ENCODE peak calls at places on chromosome 12, in eight cellular contexts. One of them, this sample, is unnamed.

GRCh38 chr12:21884942-21885341 is 56.3 kb downstream of the ABCC9 start:
- ATAC-seq in activated T-cell treated with anti-CD3 and anti-CD28 coated beads, Interleukin-2, amount 50 U/mL, for 72 hours: no peak
- ATAC-seq in right lobe of liver: peak; percentile 18
- ATAC-seq in HCT116: no peak
- ATAC-seq in natural killer cell: no peak
- ATAC-seq in activated CD8-positive, alpha-beta memory T cell treated with anti-CD3 and anti-CD28 coated beads, Interleukin-2, amount 10 ng/mL, durations not matched to agents 7 days and 5 days: no peak
- ATAC-seq in lower lobe of right lung: no peak
- ATAC-seq in Right ventricle myocardium inferior: peak; percentile 51
- ATAC-seq in this sample: no peak

GRCh38 chr12:68037616-68038255 is 48.5 kb downstream of the IFNG-AS1 start:
- ATAC-seq in activated T-cell treated with anti-CD3 and anti-CD28 coated beads, Interleukin-2, amount 50 U/mL, for 72 hours: peak; percentile 69
- ATAC-seq in right lobe of liver: no peak
- ATAC-seq in HCT116: no peak
- ATAC-seq in natural killer cell: no peak
- ATAC-seq in activated CD8-positive, alpha-beta memory T cell treated with anti-CD3 and anti-CD28 coated beads, Interleukin-2, amount 10 ng/mL, durations not matched to agents 7 days and 5 days: peak; percentile 20
- ATAC-seq in lower lobe of right lung: no peak
- ATAC-seq in Right ventricle myocardium inferior: no peak
- ATAC-seq in this sample: no peak

GRCh38 chr12:132492522-132492921 is 2.6 kb downstream of the FBRSL1 start:
- ATAC-seq in activated T-cell treated with anti-CD3 and anti-CD28 coated beads, Interleukin-2, amount 50 U/mL, for 72 hours: no peak
- ATAC-seq in right lobe of liver: peak; percentile 2
- ATAC-seq in HCT116: no peak
- ATAC-seq in natural killer cell: no peak
- ATAC-seq in activated CD8-positive, alpha-beta memory T cell treated with anti-CD3 and anti-CD28 coated beads, Interleukin-2, amount 10 ng/mL, durations not matched to agents 7 days and 5 days: no peak
- ATAC-seq in lower lobe of right lung: no peak
- ATAC-seq in Right ventricle myocardium inferior: no peak
- ATAC-seq in this sample: no peak

GRCh38 chr12:10227648-10228047 is 15.0 kb downstream of the GABARAPL1 start:
- ATAC-seq in activated T-cell treated with anti-CD3 and anti-CD28 coated beads, Interleukin-2, amount 50 U/mL, for 72 hours: peak; percentile 81
- ATAC-seq in right lobe of liver: no peak
- ATAC-seq in HCT116: no peak
- ATAC-seq in natural killer cell: no peak
- ATAC-seq in activated CD8-positive, alpha-beta memory T cell treated with anti-CD3 and anti-CD28 coated beads, Interleukin-2, amount 10 ng/mL, durations not matched to agents 7 days and 5 days: no peak
- ATAC-seq in lower lobe of right lung: no peak
- ATAC-seq in Right ventricle myocardium inferior: no peak
- ATAC-seq in this sample: no peak

GRCh38 chr12:115636546-115636945 is 640.9 kb downstream of the MED13L start:
- ATAC-seq in activated T-cell treated with anti-CD3 and anti-CD28 coated beads, Interleukin-2, amount 50 U/mL, for 72 hours: no peak
- ATAC-seq in right lobe of liver: no peak
- ATAC-seq in HCT116: no peak
- ATAC-seq in natural killer cell: no peak
- ATAC-seq in activated CD8-positive, alpha-beta memory T cell treated with anti-CD3 and anti-CD28 coated beads, Interleukin-2, amount 10 ng/mL, durations not matched to agents 7 days and 5 days: no peak
- ATAC-seq in lower lobe of right lung: no peak
- ATAC-seq in Right ventricle myocardium inferior: no peak
- ATAC-seq in this sample: no peak

GRCh38 chr12:3832738-3833137 is 40.5 kb downstream of the PARP11 start:
- ATAC-seq in activated T-cell treated with anti-CD3 and anti-CD28 coated beads, Interleukin-2, amount 50 U/mL, for 72 hours: no peak
- ATAC-seq in right lobe of liver: peak; percentile 70
- ATAC-seq in HCT116: no peak
- ATAC-seq in natural killer cell: no peak
- ATAC-seq in activated CD8-positive, alpha-beta memory T cell treated with anti-CD3 and anti-CD28 coated beads, Interleukin-2, amount 10 ng/mL, durations not matched to agents 7 days and 5 days: no peak
- ATAC-seq in lower lobe of right lung: no peak
- ATAC-seq in Right ventricle myocardium inferior: no peak
- ATAC-seq in this sample: no peak

GRCh38 chr12:14936224-14936861 is 2.0 kb downstream of the ERP27 start:
- ATAC-seq in activated T-cell treated with anti-CD3 and anti-CD28 coated beads, Interleukin-2, amount 50 U/mL, for 72 hours: no peak
- ATAC-seq in right lobe of liver: no peak
- ATAC-seq in HCT116: peak; percentile 74
- ATAC-seq in natural killer cell: no peak
- ATAC-seq in activated CD8-positive, alpha-beta memory T cell treated with anti-CD3 and anti-CD28 coated beads, Interleukin-2, amount 10 ng/mL, durations not matched to agents 7 days and 5 days: no peak
- ATAC-seq in lower lobe of right lung: no peak
- ATAC-seq in Right ventricle myocardium inferior: no peak
- ATAC-seq in this sample: no peak

GRCh38 chr12:9367201-9367600 is 159.0 kb upstream of the PZP start:
- ATAC-seq in activated T-cell treated with anti-CD3 and anti-CD28 coated beads, Interleukin-2, amount 50 U/mL, for 72 hours: no peak
- ATAC-seq in right lobe of liver: peak; percentile 82
- ATAC-seq in HCT116: no peak
- ATAC-seq in natural killer cell: no peak
- ATAC-seq in activated CD8-positive, alpha-beta memory T cell treated with anti-CD3 and anti-CD28 coated beads, Interleukin-2, amount 10 ng/mL, durations not matched to agents 7 days and 5 days: no peak
- ATAC-seq in lower lobe of right lung: no peak
- ATAC-seq in Right ventricle myocardium inferior: no peak
- ATAC-seq in this sample: no peak

GRCh38 chr12:89033062-89033461 is 319.2 kb downstream of the DUSP6 start:
- ATAC-seq in activated T-cell treated with anti-CD3 and anti-CD28 coated beads, Interleukin-2, amount 50 U/mL, for 72 hours: no peak
- ATAC-seq in right lobe of liver: no peak
- ATAC-seq in HCT116: no peak
- ATAC-seq in natural killer cell: no peak
- ATAC-seq in activated CD8-positive, alpha-beta memory T cell treated with anti-CD3 and anti-CD28 coated beads, Interleukin-2, amount 10 ng/mL, durations not matched to agents 7 days and 5 days: no peak
- ATAC-seq in lower lobe of right lung: no peak
- ATAC-seq in Right ventricle myocardium inferior: no peak
- ATAC-seq in this sample: no peak

GRCh38 chr12:116133149-116133548 is 144.3 kb downstream of the MED13L start:
- ATAC-seq in activated T-cell treated with anti-CD3 and anti-CD28 coated beads, Interleukin-2, amount 50 U/mL, for 72 hours: peak; percentile 33
- ATAC-seq in right lobe of liver: peak; percentile 83
- ATAC-seq in HCT116: no peak
- ATAC-seq in natural killer cell: peak; percentile 25
- ATAC-seq in activated CD8-positive, alpha-beta memory T cell treated with anti-CD3 and anti-CD28 coated beads, Interleukin-2, amount 10 ng/mL, durations not matched to agents 7 days and 5 days: no peak
- ATAC-seq in lower lobe of right lung: peak; percentile 89
- ATAC-seq in Right ventricle myocardium inferior: no peak
- ATAC-seq in this sample: no peak

GRCh38 chr12:65666876-65667275 is 157.4 kb upstream of the HMGA2 start:
- ATAC-seq in activated T-cell treated with anti-CD3 and anti-CD28 coated beads, Interleukin-2, amount 50 U/mL, for 72 hours: peak; percentile 88
- ATAC-seq in right lobe of liver: no peak
- ATAC-seq in HCT116: no peak
- ATAC-seq in natural killer cell: no peak
- ATAC-seq in activated CD8-positive, alpha-beta memory T cell treated with anti-CD3 and anti-CD28 coated beads, Interleukin-2, amount 10 ng/mL, durations not matched to agents 7 days and 5 days: no peak
- ATAC-seq in lower lobe of right lung: no peak
- ATAC-seq in Right ventricle myocardium inferior: no peak
- ATAC-seq in this sample: no peak

GRCh38 chr12:67754933-67755697 is 106.6 kb downstream of the DYRK2 start:
- ATAC-seq in activated T-cell treated with anti-CD3 and anti-CD28 coated beads, Interleukin-2, amount 50 U/mL, for 72 hours: no peak
- ATAC-seq in right lobe of liver: peak; percentile 99
- ATAC-seq in HCT116: no peak
- ATAC-seq in natural killer cell: no peak
- ATAC-seq in activated CD8-positive, alpha-beta memory T cell treated with anti-CD3 and anti-CD28 coated beads, Interleukin-2, amount 10 ng/mL, durations not matched to agents 7 days and 5 days: no peak
- ATAC-seq in lower lobe of right lung: peak; percentile 94
- ATAC-seq in Right ventricle myocardium inferior: peak; percentile 80
- ATAC-seq in this sample: peak; percentile 61

GRCh38 chr12:62930546-62931425 is 4.2 kb downstream of the PPM1H start:
- ATAC-seq in activated T-cell treated with anti-CD3 and anti-CD28 coated beads, Interleukin-2, amount 50 U/mL, for 72 hours: no peak
- ATAC-seq in right lobe of liver: no peak
- ATAC-seq in HCT116: no peak
- ATAC-seq in natural killer cell: no peak
- ATAC-seq in activated CD8-positive, alpha-beta memory T cell treated with anti-CD3 and anti-CD28 coated beads, Interleukin-2, amount 10 ng/mL, durations not matched to agents 7 days and 5 days: no peak
- ATAC-seq in lower lobe of right lung: no peak
- ATAC-seq in Right ventricle myocardium inferior: no peak
- ATAC-seq in this sample: no peak

GRCh38 chr12:131049569-131050339 is 96.0 kb downstream of the ADGRD1 start:
- ATAC-seq in activated T-cell treated with anti-CD3 and anti-CD28 coated beads, Interleukin-2, amount 50 U/mL, for 72 hours: no peak
- ATAC-seq in right lobe of liver: no peak
- ATAC-seq in HCT116: no peak
- ATAC-seq in natural killer cell: no peak
- ATAC-seq in activated CD8-positive, alpha-beta memory T cell treated with anti-CD3 and anti-CD28 coated beads, Interleukin-2, amount 10 ng/mL, durations not matched to agents 7 days and 5 days: no peak
- ATAC-seq in lower lobe of right lung: no peak
- ATAC-seq in Right ventricle myocardium inferior: peak; percentile 3
- ATAC-seq in this sample: peak; percentile 50

GRCh38 chr12:105100207-105100985 is 7.1 kb upstream of the WASHC4 start:
- ATAC-seq in activated T-cell treated with anti-CD3 and anti-CD28 coated beads, Interleukin-2, amount 50 U/mL, for 72 hours: no peak
- ATAC-seq in right lobe of liver: peak; percentile 75
- ATAC-seq in HCT116: peak; percentile 76
- ATAC-seq in natural killer cell: no peak
- ATAC-seq in activated CD8-positive, alpha-beta memory T cell treated with anti-CD3 and anti-CD28 coated beads, Interleukin-2, amount 10 ng/mL, durations not matched to agents 7 days and 5 days: no peak
- ATAC-seq in lower lobe of right lung: no peak
- ATAC-seq in Right ventricle myocardium inferior: no peak
- ATAC-seq in this sample: no peak

GRCh38 chr12:4307593-4308333 is 13.2 kb upstream of the TIGAR start:
- ATAC-seq in activated T-cell treated with anti-CD3 and anti-CD28 coated beads, Interleukin-2, amount 50 U/mL, for 72 hours: peak; percentile 40
- ATAC-seq in right lobe of liver: peak; percentile 99
- ATAC-seq in HCT116: peak; percentile 97
- ATAC-seq in natural killer cell: peak; percentile 21
- ATAC-seq in activated CD8-positive, alpha-beta memory T cell treated with anti-CD3 and anti-CD28 coated beads, Interleukin-2, amount 10 ng/mL, durations not matched to agents 7 days and 5 days: peak; percentile 47
- ATAC-seq in lower lobe of right lung: peak; percentile 89
- ATAC-seq in Right ventricle myocardium inferior: peak; percentile 84
- ATAC-seq in this sample: peak; percentile 94

GRCh38 chr12:778615-779014 is 26.2 kb downstream of the WNK1 start:
- ATAC-seq in activated T-cell treated with anti-CD3 and anti-CD28 coated beads, Interleukin-2, amount 50 U/mL, for 72 hours: no peak
- ATAC-seq in right lobe of liver: peak; percentile 24
- ATAC-seq in HCT116: no peak
- ATAC-seq in natural killer cell: no peak
- ATAC-seq in activated CD8-positive, alpha-beta memory T cell treated with anti-CD3 and anti-CD28 coated beads, Interleukin-2, amount 10 ng/mL, durations not matched to agents 7 days and 5 days: no peak
- ATAC-seq in lower lobe of right lung: no peak
- ATAC-seq in Right ventricle myocardium inferior: no peak
- ATAC-seq in this sample: no peak

GRCh38 chr12:42346603-42347002 is 20.6 kb downstream of the PPHLN1 start:
- ATAC-seq in activated T-cell treated with anti-CD3 and anti-CD28 coated beads, Interleukin-2, amount 50 U/mL, for 72 hours: no peak
- ATAC-seq in right lobe of liver: no peak
- ATAC-seq in HCT116: no peak
- ATAC-seq in natural killer cell: no peak
- ATAC-seq in activated CD8-positive, alpha-beta memory T cell treated with anti-CD3 and anti-CD28 coated beads, Interleukin-2, amount 10 ng/mL, durations not matched to agents 7 days and 5 days: no peak
- ATAC-seq in lower lobe of right lung: no peak
- ATAC-seq in Right ventricle myocardium inferior: no peak
- ATAC-seq in this sample: no peak

GRCh38 chr12:57469334-57470164 is 10.0 kb downstream of the GLI1 start:
- ATAC-seq in activated T-cell treated with anti-CD3 and anti-CD28 coated beads, Interleukin-2, amount 50 U/mL, for 72 hours: no peak
- ATAC-seq in right lobe of liver: no peak
- ATAC-seq in HCT116: no peak
- ATAC-seq in natural killer cell: peak; percentile 15
- ATAC-seq in activated CD8-positive, alpha-beta memory T cell treated with anti-CD3 and anti-CD28 coated beads, Interleukin-2, amount 10 ng/mL, durations not matched to agents 7 days and 5 days: no peak
- ATAC-seq in lower lobe of right lung: no peak
- ATAC-seq in Right ventricle myocardium inferior: no peak
- ATAC-seq in this sample: no peak

GRCh38 chr12:105228966-105229365 is 7.0 kb downstream of the APPL2 start:
- ATAC-seq in activated T-cell treated with anti-CD3 and anti-CD28 coated beads, Interleukin-2, amount 50 U/mL, for 72 hours: no peak
- ATAC-seq in right lobe of liver: no peak
- ATAC-seq in HCT116: no peak
- ATAC-seq in natural killer cell: no peak
- ATAC-seq in activated CD8-positive, alpha-beta memory T cell treated with anti-CD3 and anti-CD28 coated beads, Interleukin-2, amount 10 ng/mL, durations not matched to agents 7 days and 5 days: no peak
- ATAC-seq in lower lobe of right lung: no peak
- ATAC-seq in Right ventricle myocardium inferior: no peak
- ATAC-seq in this sample: no peak

GRCh38 chr12:130658561-130658960 is 57.5 kb downstream of the RIMBP2 start:
- ATAC-seq in activated T-cell treated with anti-CD3 and anti-CD28 coated beads, Interleukin-2, amount 50 U/mL, for 72 hours: no peak
- ATAC-seq in right lobe of liver: no peak
- ATAC-seq in HCT116: no peak
- ATAC-seq in natural killer cell: no peak
- ATAC-seq in activated CD8-positive, alpha-beta memory T cell treated with anti-CD3 and anti-CD28 coated beads, Interleukin-2, amount 10 ng/mL, durations not matched to agents 7 days and 5 days: no peak
- ATAC-seq in lower lobe of right lung: no peak
- ATAC-seq in Right ventricle myocardium inferior: no peak
- ATAC-seq in this sample: no peak

GRCh38 chr12:110246690-110247339 is 34.2 kb upstream of the ATP2A2 start:
- ATAC-seq in activated T-cell treated with anti-CD3 and anti-CD28 coated beads, Interleukin-2, amount 50 U/mL, for 72 hours: no peak
- ATAC-seq in right lobe of liver: no peak
- ATAC-seq in HCT116: no peak
- ATAC-seq in natural killer cell: no peak
- ATAC-seq in activated CD8-positive, alpha-beta memory T cell treated with anti-CD3 and anti-CD28 coated beads, Interleukin-2, amount 10 ng/mL, durations not matched to agents 7 days and 5 days: no peak
- ATAC-seq in lower lobe of right lung: no peak
- ATAC-seq in Right ventricle myocardium inferior: peak; percentile 49
- ATAC-seq in this sample: no peak

GRCh38 chr12:93736640-93737178 is 59.5 kb downstream of the CRADD start:
- ATAC-seq in activated T-cell treated with anti-CD3 and anti-CD28 coated beads, Interleukin-2, amount 50 U/mL, for 72 hours: peak; percentile 51
- ATAC-seq in right lobe of liver: no peak
- ATAC-seq in HCT116: no peak
- ATAC-seq in natural killer cell: no peak
- ATAC-seq in activated CD8-positive, alpha-beta memory T cell treated with anti-CD3 and anti-CD28 coated beads, Interleukin-2, amount 10 ng/mL, durations not matched to agents 7 days and 5 days: no peak
- ATAC-seq in lower lobe of right lung: no peak
- ATAC-seq in Right ventricle myocardium inferior: no peak
- ATAC-seq in this sample: no peak